ENCODE peak calls at places on chromosomes 6 and 20, in six cellular contexts. One of them, this sample, is unnamed.
A peak's percentile ranks its signal among the peaks of the same experiment; 100 is the strongest.

GRCh38 chr20:31943052-31943471 is 8.8 kb downstream of the PDRG1 start:
- DNase-seq in body of pancreas: peak; percentile 57
- DNase-seq in IMR-90: no peak
- DNase-seq in gastrocnemius medialis: no peak
- DNase-seq in A549: no peak
- DNase-seq in heart left ventricle: peak; percentile 42
- DNase-seq in this sample: peak; percentile 89

GRCh38 chr20:62239278-62239879 is 1.1 kb downstream of the OSBPL2 start:
- DNase-seq in IMR-90: no peak
- DNase-seq in gastrocnemius medialis: no peak
- DNase-seq in A549: no peak
- DNase-seq in body of pancreas: peak; percentile 60
- DNase-seq in heart left ventricle: no peak
- DNase-seq in this sample: peak; percentile 39

GRCh38 chr20:59835448-59836395 is 97.7 kb downstream of the SYCP2 start:
- DNase-seq in A549: no peak
- DNase-seq in heart left ventricle: peak; percentile 37
- DNase-seq in body of pancreas: no peak
- DNase-seq in gastrocnemius medialis: no peak
- DNase-seq in IMR-90: peak; percentile 5
- DNase-seq in this sample: peak; percentile 68

GRCh38 chr6:135087803-135088202 is 33.2 kb upstream of the HBS1L start:
- DNase-seq in IMR-90: no peak
- DNase-seq in A549: no peak
- DNase-seq in heart left ventricle: no peak
- DNase-seq in body of pancreas: peak; percentile 54
- DNase-seq in gastrocnemius medialis: no peak
- DNase-seq in this sample: no peak

GRCh38 chr6:74066168-74066871 is 370.3 kb downstream of the CD109 start:
- DNase-seq in IMR-90: peak; percentile 47
- DNase-seq in heart left ventricle: no peak
- DNase-seq in A549: no peak
- DNase-seq in gastrocnemius medialis: no peak
- DNase-seq in body of pancreas: no peak
- DNase-seq in this sample: no peak

GRCh38 chr6:111105578-111105977 is 18.3 kb downstream of the SLC16A10 start:
- DNase-seq in body of pancreas: peak; percentile 88
- DNase-seq in heart left ventricle: peak; percentile 66
- DNase-seq in A549: peak; percentile 29
- DNase-seq in IMR-90: peak; percentile 31
- DNase-seq in gastrocnemius medialis: peak; percentile 91
- DNase-seq in this sample: peak; percentile 33

GRCh38 chr6:45116714-45117410 is 211.3 kb upstream of the RUNX2 start:
- DNase-seq in body of pancreas: no peak
- DNase-seq in IMR-90: peak; percentile 78
- DNase-seq in A549: no peak
- DNase-seq in heart left ventricle: no peak
- DNase-seq in gastrocnemius medialis: no peak
- DNase-seq in this sample: no peak

GRCh38 chr20:11001767-11002540 is 328.2 kb upstream of the JAG1 start:
- DNase-seq in heart left ventricle: no peak
- DNase-seq in IMR-90: peak; percentile 56
- DNase-seq in A549: peak; percentile 98
- DNase-seq in body of pancreas: no peak
- DNase-seq in gastrocnemius medialis: peak; percentile 29
- DNase-seq in this sample: no peak

GRCh38 chr6:2396856-2397640 is 151.6 kb upstream of the GMDS start:
- DNase-seq in A549: no peak
- DNase-seq in IMR-90: peak; percentile 85
- DNase-seq in gastrocnemius medialis: no peak
- DNase-seq in body of pancreas: peak; percentile 15
- DNase-seq in heart left ventricle: peak; percentile 39
- DNase-seq in this sample: no peak

GRCh38 chr6:49966334-49966733 is 2.4 kb upstream of the DEFB114 start:
- DNase-seq in heart left ventricle: no peak
- DNase-seq in gastrocnemius medialis: no peak
- DNase-seq in body of pancreas: no peak
- DNase-seq in A549: no peak
- DNase-seq in IMR-90: no peak
- DNase-seq in this sample: no peak

GRCh38 chr6:167888098-167888497 is 61.4 kb downstream of the AFDN start:
- DNase-seq in IMR-90: no peak
- DNase-seq in A549: no peak
- DNase-seq in heart left ventricle: no peak
- DNase-seq in gastrocnemius medialis: no peak
- DNase-seq in body of pancreas: no peak
- DNase-seq in this sample: no peak

GRCh38 chr20:33791959-33792597 is 19.1 kb upstream of the CHMP4B start:
- DNase-seq in body of pancreas: peak; percentile 51
- DNase-seq in IMR-90: peak; percentile 37
- DNase-seq in heart left ventricle: no peak
- DNase-seq in A549: peak; percentile 40
- DNase-seq in gastrocnemius medialis: no peak
- DNase-seq in this sample: peak; percentile 47

DNA sequence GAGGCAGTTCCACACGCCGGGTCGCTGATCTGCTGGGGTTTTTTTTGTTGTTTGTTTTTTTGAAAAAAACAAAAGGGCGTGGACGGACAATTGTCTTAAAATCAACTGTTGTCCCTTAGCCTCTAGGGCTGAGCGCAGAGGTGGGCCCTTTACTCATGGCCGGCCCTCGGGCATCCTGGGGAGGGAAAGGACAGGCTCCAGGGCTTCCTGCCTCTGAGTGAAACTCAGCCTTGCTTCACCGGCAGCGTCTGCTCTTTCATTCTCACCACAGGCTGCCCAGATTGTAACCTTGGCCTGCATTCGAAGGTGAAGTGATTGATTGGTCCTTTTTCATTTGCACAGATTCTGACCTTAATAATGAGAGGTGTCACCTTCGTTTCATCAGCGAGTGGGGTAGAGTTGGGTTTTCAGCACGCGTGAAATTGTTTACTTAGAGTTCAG is 797 bp downstream of the SMIM13 start:
- DNase-seq in body of pancreas: peak; percentile 53
- DNase-seq in heart left ventricle: peak; percentile 48
- DNase-seq in gastrocnemius medialis: no peak
- DNase-seq in A549: peak; percentile 18
- DNase-seq in IMR-90: peak; percentile 45
- DNase-seq in this sample: peak; percentile 72
- TF ChIP-seq POLR2A in body of pancreas: no peak
- TF ChIP-seq POLR2A in heart left ventricle: no peak
- TF ChIP-seq POLR2A in gastrocnemius medialis: no peak
- TF ChIP-seq POLR2A in A549: no peak
- TF ChIP-seq POLR2A in IMR-90: no peak
- TF ChIP-seq POLR2A in this sample: no peak

GRCh38 chr6:35674594-35674993 is 14.1 kb downstream of the FKBP5 start:
- DNase-seq in IMR-90: no peak
- DNase-seq in heart left ventricle: no peak
- DNase-seq in body of pancreas: no peak
- DNase-seq in A549: no peak
- DNase-seq in gastrocnemius medialis: no peak
- DNase-seq in this sample: no peak

GRCh38 chr6:35678021-35678654 is 10.6 kb downstream of the FKBP5 start:
- DNase-seq in A549: no peak
- DNase-seq in heart left ventricle: no peak
- DNase-seq in body of pancreas: no peak
- DNase-seq in IMR-90: peak; percentile 52
- DNase-seq in gastrocnemius medialis: no peak
- DNase-seq in this sample: no peak

GRCh38 chr6:35673755-35674154 is 15.0 kb downstream of the FKBP5 start:
- DNase-seq in heart left ventricle: no peak
- DNase-seq in body of pancreas: no peak
- DNase-seq in gastrocnemius medialis: no peak
- DNase-seq in A549: no peak
- DNase-seq in IMR-90: no peak
- DNase-seq in this sample: no peak

GRCh38 chr6:35677456-35677855 is 11.3 kb downstream of the FKBP5 start:
- DNase-seq in IMR-90: no peak
- DNase-seq in heart left ventricle: no peak
- DNase-seq in body of pancreas: peak; percentile 41
- DNase-seq in A549: no peak
- DNase-seq in gastrocnemius medialis: no peak
- DNase-seq in this sample: no peak

GRCh38 chr6:35675871-35676459 is 12.8 kb downstream of the FKBP5 start:
- DNase-seq in heart left ventricle: no peak
- DNase-seq in body of pancreas: no peak
- DNase-seq in A549: no peak
- DNase-seq in IMR-90: no peak
- DNase-seq in gastrocnemius medialis: no peak
- DNase-seq in this sample: no peak
- H3K4me1 ChIP-seq in heart left ventricle: peaks cover 96% of the 10 kb centered on the region
- H3K4me1 ChIP-seq in body of pancreas: peaks cover 72% of the 10 kb centered on the region
- H3K4me1 ChIP-seq in A549: no peaks in the 10 kb centered on the region
- H3K4me1 ChIP-seq in IMR-90: peaks cover 3% of the 10 kb centered on the region
- H3K4me1 ChIP-seq in gastrocnemius medialis: peaks cover 88% of the 10 kb centered on the region
- H3K4me1 ChIP-seq in this sample: peaks cover 50% of the 10 kb centered on the region

DNA sequence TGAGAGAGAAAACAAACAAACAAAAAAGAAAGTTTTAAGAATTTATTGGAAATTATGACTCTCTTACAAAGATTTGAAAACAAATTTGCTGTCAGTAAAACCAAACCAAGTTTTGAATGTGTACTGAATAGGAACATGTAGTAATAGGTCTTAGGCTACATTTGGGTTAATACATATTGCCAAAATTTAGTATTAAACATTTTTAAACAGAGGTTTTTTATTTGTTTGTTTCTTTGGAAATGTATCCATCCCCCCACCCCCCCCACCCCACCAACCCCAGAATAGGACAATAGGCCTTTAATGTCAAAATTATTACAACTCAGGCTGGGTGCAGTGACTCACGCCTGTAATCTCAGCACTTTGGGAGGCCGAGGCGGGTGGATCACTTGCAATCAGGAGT is 2.5 kb downstream of the C6orf118 start:
- DNase-seq in body of pancreas: no peak
- DNase-seq in heart left ventricle: no peak
- DNase-seq in A549: no peak
- DNase-seq in IMR-90: no peak
- DNase-seq in gastrocnemius medialis: no peak
- DNase-seq in this sample: no peak
- TF ChIP-seq POLR2A in body of pancreas: no peak
- TF ChIP-seq POLR2A in heart left ventricle: no peak
- TF ChIP-seq POLR2A in A549: no peak
- TF ChIP-seq POLR2A in IMR-90: no peak
- TF ChIP-seq POLR2A in gastrocnemius medialis: no peak
- TF ChIP-seq POLR2A in this sample: no peak

GRCh38 chr20:57409672-57410397 is 18.6 kb downstream of the RBM38 start:
- DNase-seq in body of pancreas: no peak
- DNase-seq in IMR-90: no peak
- DNase-seq in gastrocnemius medialis: no peak
- DNase-seq in heart left ventricle: no peak
- DNase-seq in A549: no peak
- DNase-seq in this sample: peak; percentile 84
- H3K4me1 ChIP-seq in body of pancreas: no peaks in the 10 kb centered on the region
- H3K4me1 ChIP-seq in IMR-90: peaks cover 3% of the 10 kb centered on the region
- H3K4me1 ChIP-seq in gastrocnemius medialis: peaks cover 22% of the 10 kb centered on the region
- H3K4me1 ChIP-seq in heart left ventricle: no peaks in the 10 kb centered on the region
- H3K4me1 ChIP-seq in A549: peaks cover 3% of the 10 kb centered on the region
- H3K4me1 ChIP-seq in this sample: peaks cover 46% of the 10 kb centered on the region

GRCh38 chr20:36584018-36584481 is 10.7 kb downstream of the TGIF2 start:
- DNase-seq in heart left ventricle: no peak
- DNase-seq in IMR-90: no peak
- DNase-seq in gastrocnemius medialis: no peak
- DNase-seq in body of pancreas: no peak
- DNase-seq in A549: no peak
- DNase-seq in this sample: no peak

GRCh38 chr20:36582821-36583220 is 9.4 kb downstream of the TGIF2 start:
- DNase-seq in heart left ventricle: no peak
- DNase-seq in gastrocnemius medialis: no peak
- DNase-seq in IMR-90: no peak
- DNase-seq in body of pancreas: no peak
- DNase-seq in A549: no peak
- DNase-seq in this sample: no peak

GRCh38 chr20:36579996-36580545 is 6.7 kb downstream of the TGIF2 start:
- DNase-seq in body of pancreas: no peak
- DNase-seq in heart left ventricle: no peak
- DNase-seq in gastrocnemius medialis: no peak
- DNase-seq in IMR-90: peak; percentile 77
- DNase-seq in A549: no peak
- DNase-seq in this sample: peak; percentile 78

GRCh38 chr20:36585410-36586125 is 12.2 kb downstream of the TGIF2 start:
- DNase-seq in body of pancreas: no peak
- DNase-seq in A549: no peak
- DNase-seq in heart left ventricle: no peak
- DNase-seq in IMR-90: peak; percentile 20
- DNase-seq in gastrocnemius medialis: no peak
- DNase-seq in this sample: no peak

DNA sequence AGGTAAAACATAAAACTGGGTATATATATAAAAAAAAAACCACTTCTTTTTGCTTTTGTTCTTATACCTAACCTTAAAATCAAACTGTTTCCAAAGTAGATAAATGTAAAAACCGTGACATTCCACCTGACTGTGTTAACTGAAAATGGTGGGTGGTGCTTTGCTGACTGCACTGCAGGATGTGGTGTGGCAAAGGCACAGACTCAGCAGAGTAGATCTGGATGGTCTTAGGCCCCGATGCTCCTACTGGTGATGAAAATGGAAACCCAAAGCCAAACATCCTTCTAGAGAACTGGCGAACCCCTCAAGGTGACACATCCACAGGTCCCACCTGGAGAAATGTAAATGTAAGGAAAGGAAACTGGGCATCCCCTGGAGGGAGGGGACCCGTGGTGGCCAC is 8.9 kb downstream of the TGIF2 start:
- DNase-seq in body of pancreas: no peak
- DNase-seq in gastrocnemius medialis: no peak
- DNase-seq in heart left ventricle: no peak
- DNase-seq in A549: no peak
- DNase-seq in IMR-90: no peak
- DNase-seq in this sample: no peak
- TF ChIP-seq POLR2A in body of pancreas: no peak
- TF ChIP-seq POLR2A in gastrocnemius medialis: no peak
- TF ChIP-seq POLR2A in heart left ventricle: no peak
- TF ChIP-seq POLR2A in A549: no peak
- TF ChIP-seq POLR2A in IMR-90: no peak
- TF ChIP-seq POLR2A in this sample: no peak

GRCh38 chr6:11232177-11232967 is at the start of gene NEDD9:
- DNase-seq in heart left ventricle: peak; percentile 96
- DNase-seq in A549: peak; percentile 94
- DNase-seq in IMR-90: peak; percentile 97
- DNase-seq in gastrocnemius medialis: peak; percentile 92
- DNase-seq in body of pancreas: peak; percentile 97
- DNase-seq in this sample: peak; percentile 99
- H3K4me1 ChIP-seq in heart left ventricle: peaks cover 55% of the 10 kb centered on the region
- H3K4me1 ChIP-seq in A549: peaks cover 28% of the 10 kb centered on the region
- H3K4me1 ChIP-seq in IMR-90: peaks cover 12% of the 10 kb centered on the region
- H3K4me1 ChIP-seq in gastrocnemius medialis: peaks cover 6% of the 10 kb centered on the region
- H3K4me1 ChIP-seq in body of pancreas: peaks cover 31% of the 10 kb centered on the region
- H3K4me1 ChIP-seq in this sample: peaks cover 6% of the 10 kb centered on the region

This sample was measured in testis.